ENCODE peak calls at places on chromosomes 3 and 15, in six cellular contexts. W is stimulated activated CD8-positive, alpha-beta memory T cell treated with anti-CD3 and anti-CD28 coated beads, Interleukin-2, amount 100 ng/mL, for 1 hour; B is RWPE2; E is Panc1; M is M059J; J is HuH-7. V is an unnamed sample.

GRCh38 chr15:77031376-77032050 is 36.6 kb downstream of the PSTPIP1 start:
- DNase-seq in E (no peak), B (peak), J (no peak), W (no peak), M (peak), V (peak)

GRCh38 chr3:149426325-149426724 is 48.2 kb upstream of the TM4SF4 start:
- DNase-seq in E (no peak), M (no peak), B (no peak), J (no peak), W (no peak), V (no peak)

GRCh38 chr15:26157081-26157480 is 294.0 kb upstream of the ATP10A start:
- DNase-seq in M (no peak), E (no peak), B (no peak), W (no peak), J (no peak), V (no peak)

GRCh38 chr3:72887723-72888545 is at the start of gene GXYLT2:
- DNase-seq in M (peak), B (peak), E (no peak), J (peak), W (no peak), V (no peak)

GRCh38 chr3:21718161-21718765 is 32.7 kb downstream of the ZNF385D start:
- DNase-seq in E (peak), W (no peak), M (peak), B (no peak), J (no peak), V (no peak)

GRCh38 chr3:132543016-132543739 is 53.9 kb upstream of the ACKR4 start:
- DNase-seq in B (no peak), J (no peak), E (peak), W (no peak), M (peak), V (no peak)

GRCh38 chr15:70258369-70259029 is 160.8 kb upstream of the TLE3 start:
- DNase-seq in E (no peak), J (no peak), M (no peak), W (peak), B (no peak), V (no peak)

GRCh38 chr3:65811050-65811766 is 227.5 kb downstream of the MAGI1 start:
- DNase-seq in J (no peak), W (no peak), B (no peak), M (peak), E (no peak), V (no peak)

GRCh38 chr3:141336672-141337522 is 31.4 kb upstream of the ZBTB38 start:
- DNase-seq in M (peak), B (no peak), W (no peak), E (peak), J (no peak), V (no peak)

GRCh38 chr3:145959457-145960088 is 201.4 kb downstream of the PLOD2 start:
- DNase-seq in B (no peak), J (no peak), E (no peak), M (no peak), W (no peak), V (no peak)

GRCh38 chr15:94793641-94794040 is 562.3 kb downstream of the MCTP2 start:
- DNase-seq in J (no peak), W (no peak), M (peak), B (peak), E (no peak), V (no peak)

GRCh38 chr3:186932281-186933181 is 2.2 kb downstream of the ST6GAL1 start:
- DNase-seq in M (no peak), E (no peak), W (no peak), J (no peak), B (no peak), V (no peak)

GRCh38 chr15:84731774-84732173 is 15.8 kb upstream of the SEC11A start:
- DNase-seq in E (no peak), M (peak), J (no peak), B (no peak), W (no peak), V (no peak)

GRCh38 chr3:3551976-3552375 is 247.3 kb upstream of the LRRN1 start:
- DNase-seq in M (no peak), B (no peak), J (no peak), W (no peak), E (no peak), V (no peak)

GRCh38 chr15:72958634-72959033 is 93.6 kb upstream of the NEO1 start:
- DNase-seq in E (no peak), W (no peak), M (no peak), J (no peak), B (no peak), V (no peak)

GRCh38 chr3:85161544-85161943 is 202.8 kb downstream of the CADM2 start:
- DNase-seq in W (no peak), B (peak), J (no peak), E (peak), M (no peak), V (no peak)

GRCh38 chr3:52458031-52458760 is 2.8 kb downstream of the NISCH start:
- DNase-seq in W (no peak), M (no peak), J (no peak), E (no peak), B (no peak), V (no peak)

GRCh38 chr15:65110676-65111292 is 4.2 kb downstream of the UBAP1L start:
- DNase-seq in E (no peak), M (peak), J (no peak), B (peak), W (no peak), V (no peak)

GRCh38 chr3:2166552-2166951 is 67.9 kb downstream of the CNTN4 start:
- DNase-seq in W (no peak), B (no peak), J (peak), E (no peak), M (no peak), V (no peak)

GRCh38 chr3:124429129-124429815 is 301.0 kb upstream of the UMPS start:
- DNase-seq in W (no peak), J (no peak), B (no peak), E (no peak), M (peak), V (no peak)

GRCh38 chr3:30578479-30578878 is 27.9 kb upstream of the TGFBR2 start:
- DNase-seq in J (peak), M (peak), E (no peak), W (no peak), B (no peak), V (no peak)

GRCh38 chr3:117454236-117454635 is 744.7 kb downstream of the TUSC7 start:
- DNase-seq in E (no peak), W (no peak), J (no peak), B (no peak), M (no peak), V (no peak)

GRCh38 chr3:11944052-11944673 is 60.0 kb upstream of the SYN2 start:
- DNase-seq in J (peak), M (peak), B (no peak), E (peak), W (no peak), V (no peak)

GRCh38 chr15:99566157-99566900 is 545 bp downstream of the MEF2A start:
- DNase-seq in M (peak), E (no peak), J (peak), W (no peak), B (no peak), V (peak)

GRCh38 chr15:92029104-92029466 is 175.6 kb downstream of the SLCO3A1 start:
- DNase-seq in M (no peak), J (no peak), W (no peak), B (no peak), E (no peak), V (no peak)

GRCh38 chr3:192915306-192915705 is 2.4 kb downstream of the MB21D2 start:
- DNase-seq in E (no peak), B (no peak), W (no peak), J (peak), M (peak), V (no peak)

GRCh38 chr15:40755821-40756220 is 767 bp upstream of the RMDN3 start:
- DNase-seq in E (no peak), M (no peak), W (no peak), J (no peak), B (no peak), V (no peak)

GRCh38 chr15:46708226-46708625 is 1009.1 kb upstream of the SEMA6D start:
- DNase-seq in B (no peak), W (no peak), E (no peak), M (no peak), J (no peak), V (no peak)

V was measured in activated B cell treated with CpG ODN at 0.5 μM for 24 hours.